ENCODE peak calls at places on chromosomes 4 and X, in six cellular contexts. One of them, this sample, is unnamed. For H3K9me3, the result is how much of the 10 kb centered on the place peaks cover.

GRCh38 chrX:38570396-38570795 is 9.1 kb downstream of the TSPAN7 start:
- DNase-seq in lower lobe of right lung: no peak
- DNase-seq in CD4-positive, alpha-beta T cell: no peak
- DNase-seq in T-helper 17 cell: no peak
- DNase-seq in upper lobe of left lung: no peak
- DNase-seq in pancreas: no peak
- DNase-seq in this sample: no peak

GRCh38 chr4:5371415-5372190 is 320.3 kb downstream of the STK32B start:
- DNase-seq in lower lobe of right lung: no peak
- DNase-seq in CD4-positive, alpha-beta T cell: no peak
- DNase-seq in T-helper 17 cell: no peak
- DNase-seq in upper lobe of left lung: no peak
- DNase-seq in pancreas: no peak
- DNase-seq in this sample: no peak

GRCh38 chr4:70629469-70630090 is 1.0 kb downstream of the ENAM start:
- DNase-seq in lower lobe of right lung: no peak
- DNase-seq in CD4-positive, alpha-beta T cell: no peak
- DNase-seq in T-helper 17 cell: no peak
- DNase-seq in upper lobe of left lung: no peak
- DNase-seq in pancreas: no peak
- DNase-seq in this sample: no peak

GRCh38 chr4:42519803-42520417 is 122.6 kb downstream of the SHISA3 start:
- DNase-seq in lower lobe of right lung: no peak
- DNase-seq in CD4-positive, alpha-beta T cell: no peak
- DNase-seq in T-helper 17 cell: peak
- DNase-seq in upper lobe of left lung: no peak
- DNase-seq in pancreas: no peak
- DNase-seq in this sample: no peak

GRCh38 chrX:6002056-6002455 is 226.6 kb downstream of the NLGN4X start:
- DNase-seq in lower lobe of right lung: no peak
- DNase-seq in CD4-positive, alpha-beta T cell: no peak
- DNase-seq in T-helper 17 cell: no peak
- DNase-seq in upper lobe of left lung: no peak
- DNase-seq in pancreas: no peak
- DNase-seq in this sample: no peak

GRCh38 chrX:10794203-10794630 is 173.8 kb upstream of the MID1 start:
- DNase-seq in lower lobe of right lung: no peak
- DNase-seq in CD4-positive, alpha-beta T cell: no peak
- DNase-seq in T-helper 17 cell: no peak
- DNase-seq in upper lobe of left lung: no peak
- DNase-seq in pancreas: no peak
- DNase-seq in this sample: no peak

GRCh38 chrX:24498975-24499374 is 33.9 kb downstream of the PDK3 start:
- DNase-seq in lower lobe of right lung: no peak
- DNase-seq in CD4-positive, alpha-beta T cell: no peak
- DNase-seq in T-helper 17 cell: no peak
- DNase-seq in upper lobe of left lung: no peak
- DNase-seq in pancreas: no peak
- DNase-seq in this sample: no peak

GRCh38 chr4:94452476-94453300 is 946 bp downstream of the PDLIM5 start:
- DNase-seq in lower lobe of right lung: peak
- DNase-seq in CD4-positive, alpha-beta T cell: peak
- DNase-seq in T-helper 17 cell: no peak
- DNase-seq in upper lobe of left lung: peak
- DNase-seq in pancreas: peak
- DNase-seq in this sample: peak

GRCh38 chr4:155722816-155723499 is 35.9 kb upstream of the GUCY1B1 start:
- DNase-seq in lower lobe of right lung: no peak
- DNase-seq in CD4-positive, alpha-beta T cell: no peak
- DNase-seq in T-helper 17 cell: no peak
- DNase-seq in upper lobe of left lung: no peak
- DNase-seq in pancreas: no peak
- DNase-seq in this sample: no peak

GRCh38 chr4:76365636-76366035 is 55.3 kb downstream of the CCDC158 start:
- DNase-seq in lower lobe of right lung: no peak
- DNase-seq in CD4-positive, alpha-beta T cell: no peak
- DNase-seq in T-helper 17 cell: no peak
- DNase-seq in upper lobe of left lung: no peak
- DNase-seq in pancreas: no peak
- DNase-seq in this sample: no peak

GRCh38 chr4:52032005-52032404 is 6.1 kb downstream of the SGCB start:
- DNase-seq in lower lobe of right lung: no peak
- DNase-seq in CD4-positive, alpha-beta T cell: no peak
- DNase-seq in T-helper 17 cell: no peak
- DNase-seq in upper lobe of left lung: no peak
- DNase-seq in pancreas: no peak
- DNase-seq in this sample: no peak

GRCh38 chr4:27368781-27369180 is 508.1 kb downstream of the STIM2 start:
- DNase-seq in lower lobe of right lung: no peak
- DNase-seq in CD4-positive, alpha-beta T cell: no peak
- DNase-seq in T-helper 17 cell: no peak
- DNase-seq in upper lobe of left lung: no peak
- DNase-seq in pancreas: no peak
- DNase-seq in this sample: no peak

GRCh38 chr4:3372264-3372932 is 69.4 kb upstream of the HGFAC start:
- DNase-seq in lower lobe of right lung: peak
- DNase-seq in CD4-positive, alpha-beta T cell: no peak
- DNase-seq in T-helper 17 cell: no peak
- DNase-seq in upper lobe of left lung: peak
- DNase-seq in pancreas: no peak
- DNase-seq in this sample: no peak

DNA sequence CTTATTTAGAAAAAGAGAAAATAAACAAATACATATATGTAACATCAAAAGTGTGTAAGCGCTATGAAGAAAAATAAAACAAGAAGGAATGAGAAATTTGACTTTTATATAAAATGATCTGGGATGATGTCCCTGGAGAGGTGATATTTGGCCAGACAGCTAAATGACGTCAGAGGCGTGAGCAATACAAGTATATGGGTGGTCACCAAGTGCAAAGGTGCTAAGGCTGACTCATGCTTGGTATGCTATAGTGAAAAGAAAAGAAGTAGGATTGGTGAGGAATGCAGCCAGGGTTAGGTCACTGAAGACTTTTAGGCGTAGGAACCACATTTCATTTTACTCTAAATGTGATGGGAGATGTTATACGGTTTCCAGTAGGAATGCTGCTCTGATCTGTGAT is 1049.1 kb upstream of the TENM3 start:
- DNase-seq in lower lobe of right lung: no peak
- DNase-seq in CD4-positive, alpha-beta T cell: no peak
- DNase-seq in T-helper 17 cell: no peak
- DNase-seq in upper lobe of left lung: no peak
- DNase-seq in pancreas: no peak
- DNase-seq in this sample: no peak
- H3K9me3 ChIP-seq in lower lobe of right lung: under half
- H3K9me3 ChIP-seq in CD4-positive, alpha-beta T cell: under half
- H3K9me3 ChIP-seq in T-helper 17 cell: under half
- H3K9me3 ChIP-seq in upper lobe of left lung: under half
- H3K9me3 ChIP-seq in pancreas: under half
- H3K9me3 ChIP-seq in this sample: under half

GRCh38 chr4:95921470-95921869 is 81.6 kb downstream of the PDHA2 start:
- DNase-seq in lower lobe of right lung: no peak
- DNase-seq in CD4-positive, alpha-beta T cell: no peak
- DNase-seq in T-helper 17 cell: no peak
- DNase-seq in upper lobe of left lung: no peak
- DNase-seq in pancreas: no peak
- DNase-seq in this sample: no peak
- H3K9me3 ChIP-seq in lower lobe of right lung: under half
- H3K9me3 ChIP-seq in CD4-positive, alpha-beta T cell: under half
- H3K9me3 ChIP-seq in T-helper 17 cell: under half
- H3K9me3 ChIP-seq in upper lobe of left lung: under half
- H3K9me3 ChIP-seq in pancreas: under half
- H3K9me3 ChIP-seq in this sample: under half

DNA sequence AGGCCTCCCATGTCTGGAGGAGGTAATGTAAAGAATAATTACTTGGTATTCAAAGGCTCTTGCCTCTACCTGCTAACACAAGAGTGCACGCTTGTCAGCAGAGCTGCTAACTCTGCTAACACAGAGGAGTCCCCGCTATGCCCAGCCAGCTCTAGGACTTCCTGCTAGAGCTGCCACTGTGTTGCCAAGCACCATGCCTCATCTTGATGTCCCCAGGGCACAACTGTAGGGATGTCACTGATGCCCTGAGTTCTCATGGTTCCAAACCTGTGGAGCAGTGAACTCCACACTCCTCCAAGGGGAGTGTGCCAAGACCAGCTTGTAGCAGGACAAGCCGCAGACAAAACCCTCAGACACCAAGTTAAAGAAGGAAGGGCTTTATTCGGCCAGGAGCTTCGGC is 55.3 kb upstream of the CLDN24 start:
- DNase-seq in lower lobe of right lung: no peak
- DNase-seq in CD4-positive, alpha-beta T cell: no peak
- DNase-seq in T-helper 17 cell: no peak
- DNase-seq in upper lobe of left lung: no peak
- DNase-seq in pancreas: no peak
- DNase-seq in this sample: no peak
- H3K9me3 ChIP-seq in lower lobe of right lung: under half
- H3K9me3 ChIP-seq in CD4-positive, alpha-beta T cell: under half
- H3K9me3 ChIP-seq in T-helper 17 cell: under half
- H3K9me3 ChIP-seq in upper lobe of left lung: under half
- H3K9me3 ChIP-seq in pancreas: under half
- H3K9me3 ChIP-seq in this sample: under half

DNA sequence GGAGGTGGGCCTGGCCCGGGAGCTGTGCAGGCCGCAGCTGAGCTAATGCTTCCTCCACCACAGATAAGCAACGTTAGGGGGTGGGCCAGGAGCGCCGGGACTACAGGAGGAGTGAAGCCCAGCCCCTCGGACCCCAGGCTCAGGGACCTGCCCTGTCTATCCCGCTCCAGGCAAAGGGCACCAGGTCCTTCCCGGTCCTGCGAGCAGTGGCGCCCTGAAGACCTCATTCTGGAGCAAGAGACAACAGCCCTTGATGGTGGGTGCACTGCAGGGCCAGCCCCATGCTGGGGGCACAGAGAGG is 730 bp upstream of the TREX2 start:
- DNase-seq in lower lobe of right lung: no peak
- DNase-seq in CD4-positive, alpha-beta T cell: no peak
- DNase-seq in T-helper 17 cell: no peak
- DNase-seq in upper lobe of left lung: no peak
- DNase-seq in pancreas: no peak
- DNase-seq in this sample: no peak
- H3K9me3 ChIP-seq in lower lobe of right lung: under half
- H3K9me3 ChIP-seq in CD4-positive, alpha-beta T cell: under half
- H3K9me3 ChIP-seq in T-helper 17 cell: under half
- H3K9me3 ChIP-seq in upper lobe of left lung: under half
- H3K9me3 ChIP-seq in pancreas: under half
- H3K9me3 ChIP-seq in this sample: under half

DNA sequence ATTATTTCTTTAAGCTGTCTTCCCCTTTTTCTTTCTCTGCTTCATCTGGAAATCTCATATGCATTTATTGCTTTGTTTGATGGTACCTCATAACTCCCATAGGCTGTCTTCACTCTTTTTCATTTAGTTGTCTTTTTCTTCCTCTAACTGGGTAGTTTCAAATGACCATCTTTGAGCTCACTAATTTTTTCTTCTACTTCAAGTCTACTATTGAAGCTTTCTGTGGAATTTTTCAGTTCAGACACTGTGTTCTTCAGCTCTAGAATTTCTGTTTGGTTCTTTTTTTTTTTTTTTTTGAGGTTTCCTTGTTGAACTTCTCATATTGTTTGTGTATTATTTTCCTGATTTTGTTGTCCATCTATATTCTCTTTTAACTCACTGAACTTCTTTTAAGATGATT is 23.0 kb downstream of the CASK start:
- DNase-seq in lower lobe of right lung: no peak
- DNase-seq in CD4-positive, alpha-beta T cell: no peak
- DNase-seq in T-helper 17 cell: no peak
- DNase-seq in upper lobe of left lung: no peak
- DNase-seq in pancreas: no peak
- DNase-seq in this sample: no peak
- H3K9me3 ChIP-seq in lower lobe of right lung: under half
- H3K9me3 ChIP-seq in CD4-positive, alpha-beta T cell: under half
- H3K9me3 ChIP-seq in T-helper 17 cell: under half
- H3K9me3 ChIP-seq in upper lobe of left lung: under half
- H3K9me3 ChIP-seq in pancreas: under half
- H3K9me3 ChIP-seq in this sample: under half

DNA sequence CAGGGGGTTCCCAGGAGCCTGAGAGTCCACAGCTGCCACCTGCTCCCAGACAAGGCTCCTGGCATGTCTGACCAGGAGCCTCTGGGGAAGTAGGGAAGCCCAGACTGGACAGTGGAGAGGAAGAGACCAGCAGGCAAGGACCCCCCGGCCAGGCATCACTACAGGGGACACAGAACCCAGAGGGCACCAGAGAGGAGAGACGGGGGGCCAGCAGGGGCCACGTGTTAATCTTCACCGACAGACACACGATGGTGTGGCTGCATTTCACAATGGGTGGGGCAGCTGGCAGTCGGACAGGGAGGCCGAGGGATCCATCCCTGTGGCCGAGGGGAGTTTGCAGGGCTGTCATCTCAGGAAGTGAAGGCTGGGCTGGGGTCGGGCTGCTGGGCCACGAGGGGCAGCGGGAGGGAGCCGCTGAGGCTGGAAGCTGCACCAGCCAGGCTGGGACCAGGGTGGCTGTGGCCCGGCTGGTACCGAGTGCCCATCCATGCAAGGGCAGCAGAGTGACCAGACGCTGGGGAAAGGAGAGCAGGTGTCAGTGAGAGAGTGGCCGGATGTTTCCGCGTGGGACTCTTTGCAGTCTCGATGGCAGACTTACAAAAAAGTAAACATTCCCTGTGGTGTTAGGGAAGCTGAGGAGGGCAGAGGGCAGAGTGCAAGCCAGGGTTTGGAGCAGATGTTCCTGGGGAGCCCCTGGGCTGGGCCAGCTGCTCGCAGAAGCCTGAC is 4.7 kb downstream of the PDE6B start:
- DNase-seq in lower lobe of right lung: no peak
- DNase-seq in CD4-positive, alpha-beta T cell: no peak
- DNase-seq in T-helper 17 cell: no peak
- DNase-seq in upper lobe of left lung: peak
- DNase-seq in pancreas: no peak
- DNase-seq in this sample: no peak
- H3K9me3 ChIP-seq in lower lobe of right lung: under half
- H3K9me3 ChIP-seq in CD4-positive, alpha-beta T cell: under half
- H3K9me3 ChIP-seq in T-helper 17 cell: under half
- H3K9me3 ChIP-seq in upper lobe of left lung: under half
- H3K9me3 ChIP-seq in pancreas: under half
- H3K9me3 ChIP-seq in this sample: under half

GRCh38 chr4:22984390-22984789 is 291.7 kb downstream of the GBA3 start:
- DNase-seq in lower lobe of right lung: no peak
- DNase-seq in CD4-positive, alpha-beta T cell: no peak
- DNase-seq in T-helper 17 cell: no peak
- DNase-seq in upper lobe of left lung: no peak
- DNase-seq in pancreas: no peak
- DNase-seq in this sample: no peak
- H3K9me3 ChIP-seq in lower lobe of right lung: under half
- H3K9me3 ChIP-seq in CD4-positive, alpha-beta T cell: under half
- H3K9me3 ChIP-seq in T-helper 17 cell: under half
- H3K9me3 ChIP-seq in upper lobe of left lung: under half
- H3K9me3 ChIP-seq in pancreas: under half
- H3K9me3 ChIP-seq in this sample: under half

This sample was measured in psoas muscle.